ENCODE peak calls at places on chromosomes 7 and 10, in nine cellular contexts. One of them, this sample, is unnamed.

GRCh38 chr10:61835069-61835908 is 66.2 kb upstream of the ARID5B start:
- DNase-seq in H7: no peak
- DNase-seq in H1: no peak
- DNase-seq in fibroblast of lung: peak
- DNase-seq in HCT116: peak
- DNase-seq in fibroblast of the aortic adventitia: peak
- DNase-seq in AG09309: no peak
- DNase-seq in cardiac fibroblast: peak
- DNase-seq in GM23338: peak
- DNase-seq in this sample: peak

GRCh38 chr10:72796538-72796937 is 97.0 kb upstream of the OIT3 start:
- DNase-seq in H7: no peak
- DNase-seq in H1: no peak
- DNase-seq in fibroblast of lung: no peak
- DNase-seq in HCT116: no peak
- DNase-seq in fibroblast of the aortic adventitia: no peak
- DNase-seq in AG09309: no peak
- DNase-seq in cardiac fibroblast: no peak
- DNase-seq in GM23338: no peak
- DNase-seq in this sample: no peak

GRCh38 chr10:101466016-101466912 is 112.3 kb downstream of the BTRC start:
- DNase-seq in H7: no peak
- DNase-seq in H1: no peak
- DNase-seq in fibroblast of lung: no peak
- DNase-seq in HCT116: no peak
- DNase-seq in fibroblast of the aortic adventitia: no peak
- DNase-seq in AG09309: no peak
- DNase-seq in cardiac fibroblast: no peak
- DNase-seq in GM23338: no peak
- DNase-seq in this sample: no peak

GRCh38 chr10:75512534-75512933 is 81.1 kb downstream of the LRMDA start:
- DNase-seq in H7: peak
- DNase-seq in H1: no peak
- DNase-seq in fibroblast of lung: peak
- DNase-seq in HCT116: no peak
- DNase-seq in fibroblast of the aortic adventitia: peak
- DNase-seq in AG09309: no peak
- DNase-seq in cardiac fibroblast: no peak
- DNase-seq in GM23338: peak
- DNase-seq in this sample: no peak

GRCh38 chr7:132428247-132428919 is 147.9 kb downstream of the PLXNA4 start:
- DNase-seq in H7: no peak
- DNase-seq in H1: no peak
- DNase-seq in fibroblast of lung: peak
- DNase-seq in HCT116: no peak
- DNase-seq in fibroblast of the aortic adventitia: no peak
- DNase-seq in AG09309: no peak
- DNase-seq in cardiac fibroblast: no peak
- DNase-seq in GM23338: no peak
- DNase-seq in this sample: no peak

GRCh38 chr7:113197274-113197673 is 78.9 kb upstream of the SMIM30 start:
- DNase-seq in H7: no peak
- DNase-seq in H1: no peak
- DNase-seq in fibroblast of lung: peak
- DNase-seq in HCT116: no peak
- DNase-seq in fibroblast of the aortic adventitia: peak
- DNase-seq in AG09309: peak
- DNase-seq in cardiac fibroblast: peak
- DNase-seq in GM23338: no peak
- DNase-seq in this sample: peak

GRCh38 chr10:34797155-34797554 is 17.9 kb downstream of the PARD3 start:
- DNase-seq in H7: no peak
- DNase-seq in H1: no peak
- DNase-seq in fibroblast of lung: no peak
- DNase-seq in HCT116: no peak
- DNase-seq in fibroblast of the aortic adventitia: no peak
- DNase-seq in AG09309: no peak
- DNase-seq in cardiac fibroblast: no peak
- DNase-seq in GM23338: no peak
- DNase-seq in this sample: no peak

GRCh38 chr10:103812431-103812830 is 42.9 kb downstream of the SH3PXD2A start:
- DNase-seq in H7: no peak
- DNase-seq in H1: no peak
- DNase-seq in fibroblast of lung: peak
- DNase-seq in HCT116: no peak
- DNase-seq in fibroblast of the aortic adventitia: no peak
- DNase-seq in AG09309: no peak
- DNase-seq in cardiac fibroblast: no peak
- DNase-seq in GM23338: no peak
- DNase-seq in this sample: no peak

GRCh38 chr7:2154121-2154520 is 78.6 kb downstream of the MAD1L1 start:
- DNase-seq in H7: no peak
- DNase-seq in H1: no peak
- DNase-seq in fibroblast of lung: no peak
- DNase-seq in HCT116: no peak
- DNase-seq in fibroblast of the aortic adventitia: no peak
- DNase-seq in AG09309: no peak
- DNase-seq in cardiac fibroblast: no peak
- DNase-seq in GM23338: no peak
- DNase-seq in this sample: no peak

GRCh38 chr7:17608114-17608833 is 309.8 kb downstream of the AHR start:
- DNase-seq in H7: no peak
- DNase-seq in H1: no peak
- DNase-seq in fibroblast of lung: peak
- DNase-seq in HCT116: no peak
- DNase-seq in fibroblast of the aortic adventitia: peak
- DNase-seq in AG09309: no peak
- DNase-seq in cardiac fibroblast: peak
- DNase-seq in GM23338: no peak
- DNase-seq in this sample: no peak

GRCh38 chr7:74290590-74290950 is 1.4 kb downstream of the CLIP2 start:
- DNase-seq in H7: no peak
- DNase-seq in H1: no peak
- DNase-seq in fibroblast of lung: no peak
- DNase-seq in HCT116: no peak
- DNase-seq in fibroblast of the aortic adventitia: no peak
- DNase-seq in AG09309: no peak
- DNase-seq in cardiac fibroblast: no peak
- DNase-seq in GM23338: no peak
- DNase-seq in this sample: no peak

GRCh38 chr7:107138696-107139420 is 29.9 kb upstream of the HBP1 start:
- DNase-seq in H7: no peak
- DNase-seq in H1: no peak
- DNase-seq in fibroblast of lung: no peak
- DNase-seq in HCT116: no peak
- DNase-seq in fibroblast of the aortic adventitia: no peak
- DNase-seq in AG09309: no peak
- DNase-seq in cardiac fibroblast: no peak
- DNase-seq in GM23338: no peak
- DNase-seq in this sample: no peak

DNA sequence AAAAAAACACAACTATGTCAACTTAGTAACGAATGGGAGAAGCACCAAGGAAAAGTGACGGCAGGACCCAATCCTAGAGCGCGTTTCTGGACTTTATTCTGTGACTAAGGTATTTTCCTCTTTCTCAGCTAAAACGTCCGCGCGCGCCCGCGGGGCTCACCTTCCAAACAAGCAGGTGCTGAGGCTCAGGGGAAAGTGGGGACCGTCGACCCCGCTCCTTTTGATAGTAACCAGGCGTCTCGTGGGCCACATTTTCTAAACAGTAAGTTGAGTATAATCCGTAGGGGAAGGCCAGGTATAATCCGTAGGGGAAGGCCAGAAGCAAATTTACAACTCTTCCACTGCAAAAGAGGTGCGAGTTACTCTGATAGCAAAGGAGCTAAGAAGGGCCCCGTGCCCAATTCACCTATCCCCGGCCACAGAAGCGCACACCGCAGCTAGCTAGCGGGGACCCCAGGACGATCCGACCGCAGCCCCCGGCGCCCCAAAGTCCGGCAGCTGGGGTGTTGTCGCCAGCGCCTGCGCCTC is 743 bp downstream of the MKI67 start:
- DNase-seq in H7: no peak
- DNase-seq in H1: no peak
- DNase-seq in fibroblast of lung: no peak
- DNase-seq in HCT116: no peak
- DNase-seq in fibroblast of the aortic adventitia: no peak
- DNase-seq in AG09309: no peak
- DNase-seq in cardiac fibroblast: no peak
- DNase-seq in GM23338: no peak
- DNase-seq in this sample: no peak
- H3K4me3 ChIP-seq in H7: peak
- H3K4me3 ChIP-seq in H1: peak
- H3K4me3 ChIP-seq in fibroblast of lung: peak
- H3K4me3 ChIP-seq in HCT116: peak
- H3K4me3 ChIP-seq in fibroblast of the aortic adventitia: peak
- H3K4me3 ChIP-seq in AG09309: peak
- H3K4me3 ChIP-seq in cardiac fibroblast: peak
- H3K4me3 ChIP-seq in GM23338: peak
- H3K4me3 ChIP-seq in this sample: peak

GRCh38 chr7:18693826-18694225 is 198.3 kb downstream of the HDAC9 start:
- DNase-seq in H7: no peak
- DNase-seq in H1: no peak
- DNase-seq in fibroblast of lung: no peak
- DNase-seq in HCT116: no peak
- DNase-seq in fibroblast of the aortic adventitia: no peak
- DNase-seq in AG09309: no peak
- DNase-seq in cardiac fibroblast: no peak
- DNase-seq in GM23338: no peak
- DNase-seq in this sample: no peak

GRCh38 chr7:18698258-18698734 is 202.7 kb downstream of the HDAC9 start:
- DNase-seq in H7: no peak
- DNase-seq in H1: no peak
- DNase-seq in fibroblast of lung: no peak
- DNase-seq in HCT116: no peak
- DNase-seq in fibroblast of the aortic adventitia: no peak
- DNase-seq in AG09309: no peak
- DNase-seq in cardiac fibroblast: no peak
- DNase-seq in GM23338: no peak
- DNase-seq in this sample: no peak

GRCh38 chr7:18693401-18693800 is 197.9 kb downstream of the HDAC9 start:
- DNase-seq in H7: peak
- DNase-seq in H1: no peak
- DNase-seq in fibroblast of lung: peak
- DNase-seq in HCT116: peak
- DNase-seq in fibroblast of the aortic adventitia: peak
- DNase-seq in AG09309: peak
- DNase-seq in cardiac fibroblast: peak
- DNase-seq in GM23338: peak
- DNase-seq in this sample: peak

GRCh38 chr7:18694911-18695310 is 199.4 kb downstream of the HDAC9 start:
- DNase-seq in H7: no peak
- DNase-seq in H1: no peak
- DNase-seq in fibroblast of lung: no peak
- DNase-seq in HCT116: no peak
- DNase-seq in fibroblast of the aortic adventitia: no peak
- DNase-seq in AG09309: no peak
- DNase-seq in cardiac fibroblast: no peak
- DNase-seq in GM23338: no peak
- DNase-seq in this sample: no peak

DNA sequence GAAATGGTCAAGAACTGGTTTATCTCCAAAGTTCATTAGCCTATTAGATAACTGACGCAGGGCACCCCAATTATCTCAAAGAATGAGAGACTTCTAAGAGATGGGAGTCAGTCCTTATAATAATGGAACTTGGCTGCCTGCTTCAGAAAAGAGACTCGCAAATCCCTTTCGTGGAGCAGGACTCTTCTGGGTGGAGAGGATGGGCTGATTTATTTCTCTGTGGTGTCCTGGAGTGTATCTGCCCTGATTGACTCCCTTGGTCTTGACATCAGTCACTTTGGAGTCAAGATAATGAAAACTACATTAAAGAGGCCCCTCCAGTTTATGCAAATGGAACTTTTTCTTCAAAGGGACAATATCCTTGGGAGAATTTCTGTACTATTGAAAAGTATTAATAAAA is 198.9 kb downstream of the HDAC9 start:
- DNase-seq in H7: no peak
- DNase-seq in H1: no peak
- DNase-seq in fibroblast of lung: no peak
- DNase-seq in HCT116: no peak
- DNase-seq in fibroblast of the aortic adventitia: no peak
- DNase-seq in AG09309: no peak
- DNase-seq in cardiac fibroblast: no peak
- DNase-seq in GM23338: no peak
- DNase-seq in this sample: no peak
- H3K4me3 ChIP-seq in H7: no peak
- H3K4me3 ChIP-seq in H1: no peak
- H3K4me3 ChIP-seq in fibroblast of lung: no peak
- H3K4me3 ChIP-seq in HCT116: no peak
- H3K4me3 ChIP-seq in fibroblast of the aortic adventitia: no peak
- H3K4me3 ChIP-seq in AG09309: no peak
- H3K4me3 ChIP-seq in cardiac fibroblast: no peak
- H3K4me3 ChIP-seq in GM23338: no peak
- H3K4me3 ChIP-seq in this sample: no peak

DNA sequence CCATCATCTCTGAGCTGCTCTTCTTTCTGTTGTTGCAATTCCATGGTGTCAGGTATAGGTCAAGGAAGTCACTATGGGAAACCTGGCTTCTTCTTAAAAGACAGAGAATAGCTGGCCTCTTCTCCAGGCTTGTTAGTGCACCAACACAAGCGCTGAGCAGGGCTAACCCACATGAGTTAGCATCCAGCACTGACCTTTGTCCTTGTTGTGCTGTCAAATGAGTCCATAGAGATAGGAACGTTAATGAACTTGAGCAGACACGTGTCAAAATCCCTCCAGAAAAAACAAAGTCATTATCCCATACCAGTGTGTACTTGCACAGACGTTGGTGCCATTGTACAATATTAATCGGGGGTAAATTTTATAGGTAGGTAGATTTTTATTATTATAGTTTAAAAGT is 468.9 kb upstream of the MGMT start:
- DNase-seq in H7: no peak
- DNase-seq in H1: no peak
- DNase-seq in fibroblast of lung: no peak
- DNase-seq in HCT116: no peak
- DNase-seq in fibroblast of the aortic adventitia: no peak
- DNase-seq in AG09309: no peak
- DNase-seq in cardiac fibroblast: no peak
- DNase-seq in GM23338: no peak
- DNase-seq in this sample: no peak
- H3K4me3 ChIP-seq in H7: no peak
- H3K4me3 ChIP-seq in H1: no peak
- H3K4me3 ChIP-seq in fibroblast of lung: no peak
- H3K4me3 ChIP-seq in HCT116: no peak
- H3K4me3 ChIP-seq in fibroblast of the aortic adventitia: no peak
- H3K4me3 ChIP-seq in AG09309: no peak
- H3K4me3 ChIP-seq in cardiac fibroblast: no peak
- H3K4me3 ChIP-seq in GM23338: no peak
- H3K4me3 ChIP-seq in this sample: no peak

DNA sequence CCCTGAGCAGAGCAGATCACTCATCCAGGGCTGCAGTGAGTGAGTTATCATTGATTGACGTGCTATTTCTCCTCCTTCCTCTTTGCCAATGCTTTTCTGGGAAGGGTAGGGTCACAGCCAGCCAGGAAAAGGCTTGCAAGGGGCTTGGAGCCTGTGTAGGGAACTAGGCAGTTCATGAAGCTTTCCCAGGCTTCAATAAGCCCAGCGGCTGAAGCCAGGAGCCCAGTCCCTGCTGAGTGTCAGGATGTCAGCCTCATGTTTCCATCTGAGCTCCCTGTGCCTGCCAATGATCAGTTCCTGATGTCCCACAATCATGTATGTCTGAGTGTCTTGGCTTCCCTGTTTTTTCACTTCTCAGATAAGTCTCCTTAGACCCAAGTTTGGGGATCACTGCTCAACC is 584.8 kb downstream of the GALNT17 start:
- DNase-seq in H7: no peak
- DNase-seq in H1: no peak
- DNase-seq in fibroblast of lung: no peak
- DNase-seq in HCT116: no peak
- DNase-seq in fibroblast of the aortic adventitia: no peak
- DNase-seq in AG09309: no peak
- DNase-seq in cardiac fibroblast: no peak
- DNase-seq in GM23338: no peak
- DNase-seq in this sample: no peak
- H3K4me3 ChIP-seq in H7: no peak
- H3K4me3 ChIP-seq in H1: no peak
- H3K4me3 ChIP-seq in fibroblast of lung: no peak
- H3K4me3 ChIP-seq in HCT116: no peak
- H3K4me3 ChIP-seq in fibroblast of the aortic adventitia: no peak
- H3K4me3 ChIP-seq in AG09309: no peak
- H3K4me3 ChIP-seq in cardiac fibroblast: no peak
- H3K4me3 ChIP-seq in GM23338: no peak
- H3K4me3 ChIP-seq in this sample: no peak